ENCODE peak calls at places on chromosomes 1 and 21, in six cellular contexts. E, W, I, V, C and N are unnamed samples.

GRCh38 chr1:145689922-145690321 is 17.2 kb downstream of the PDZK1 start:
- DNase-seq in E (no peak), W (peak), I (no peak), V (no peak), C (no peak), N (no peak)

GRCh38 chr1:205013683-205014367 is 29.2 kb upstream of the CNTN2 start:
- DNase-seq in E (peak), W (no peak), I (no peak), V (no peak), C (peak), N (no peak)

GRCh38 chr1:22380024-22380785 is 71.4 kb upstream of the ZBTB40 start:
- DNase-seq in E (no peak), W (no peak), I (no peak), V (no peak), C (no peak), N (no peak)

GRCh38 chr1:160876311-160876710 is 8.7 kb downstream of the ITLN1 start:
- DNase-seq in E (no peak), W (no peak), I (no peak), V (no peak), C (no peak), N (no peak)

GRCh38 chr1:94873520-94874351 is 53.2 kb downstream of the CNN3 start:
- DNase-seq in E (no peak), W (no peak), I (no peak), V (peak), C (no peak), N (peak)

GRCh38 chr1:23619299-23620188 is 60.2 kb upstream of the ID3 start:
- DNase-seq in E (no peak), W (peak), I (peak), V (no peak), C (peak), N (no peak)

GRCh38 chr1:84756455-84757082 is 66.3 kb upstream of the SSX2IP start:
- DNase-seq in E (no peak), W (no peak), I (no peak), V (no peak), C (no peak), N (no peak)

GRCh38 chr1:68210027-68210426 is 22.3 kb downstream of the WLS start:
- DNase-seq in E (no peak), W (peak), I (no peak), V (no peak), C (no peak), N (no peak)

GRCh38 chr1:103267271-103267670 is 158.9 kb upstream of the COL11A1 start:
- DNase-seq in E (no peak), W (no peak), I (no peak), V (no peak), C (no peak), N (no peak)

GRCh38 chr1:212612251-212612961 is 3.8 kb downstream of the ATF3 start:
- DNase-seq in E (no peak), W (no peak), I (no peak), V (no peak), C (no peak), N (no peak)

GRCh38 chr1:3651939-3652537 is at the start of gene TP73:
- DNase-seq in E (no peak), W (no peak), I (no peak), V (no peak), C (peak), N (no peak)

GRCh38 chr1:233034845-233035244 is 84.4 kb downstream of the NTPCR start:
- DNase-seq in E (no peak), W (no peak), I (no peak), V (no peak), C (no peak), N (no peak)

GRCh38 chr1:31548899-31549806 is 27.2 kb upstream of the TINAGL1 start:
- DNase-seq in E (peak), W (peak), I (peak), V (peak), C (peak), N (peak)

GRCh38 chr21:42097274-42097673 is 26.2 kb downstream of the UMODL1 start:
- DNase-seq in E (no peak), W (no peak), I (no peak), V (no peak), C (no peak), N (no peak)

GRCh38 chr1:231523816-231524215 is 4.7 kb upstream of the TSNAX start:
- DNase-seq in E (no peak), W (no peak), I (no peak), V (no peak), C (no peak), N (no peak)

GRCh38 chr1:61141288-61142044 is 59.1 kb downstream of the NFIA start:
- DNase-seq in E (no peak), W (no peak), I (no peak), V (peak), C (peak), N (no peak)

GRCh38 chr21:43684424-43684823 is 25.1 kb downstream of the RRP1B start:
- DNase-seq in E (no peak), W (no peak), I (no peak), V (no peak), C (no peak), N (no peak)

GRCh38 chr1:208268541-208269337 is 24.6 kb upstream of the PLXNA2 start:
- DNase-seq in E (no peak), W (no peak), I (no peak), V (no peak), C (no peak), N (no peak)

GRCh38 chr21:29258626-29259335 is 39.9 kb upstream of the BACH1 start:
- DNase-seq in E (no peak), W (no peak), I (no peak), V (peak), C (peak), N (no peak)

GRCh38 chr1:201080135-201080534 is 32.1 kb downstream of the CACNA1S start:
- DNase-seq in E (no peak), W (no peak), I (no peak), V (no peak), C (no peak), N (no peak)
- TF ChIP-seq CTCF in E (no peak), W (no peak), I (no peak), V (no peak), C (no peak), N (no peak)

DNA sequence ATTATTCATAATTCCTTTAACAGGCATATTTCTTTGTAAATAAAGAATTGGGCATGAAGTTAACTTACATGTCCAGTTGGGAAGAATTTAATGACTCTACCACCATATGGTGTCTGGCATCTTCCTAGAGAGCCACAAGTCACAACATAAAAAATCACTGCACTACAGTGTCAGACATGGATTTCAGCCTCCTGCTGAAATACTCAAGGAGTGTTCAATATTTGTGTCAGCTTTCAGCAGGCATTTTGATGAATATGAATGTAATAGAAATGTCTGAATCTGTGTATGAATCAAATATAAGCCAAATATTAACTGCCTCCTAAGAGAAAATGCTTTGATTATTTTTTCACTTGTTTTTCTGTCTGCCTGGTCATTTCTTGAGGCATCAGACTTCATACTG is 92.0 kb upstream of the TMPRSS15 start:
- DNase-seq in E (no peak), W (no peak), I (no peak), V (no peak), C (no peak), N (no peak)
- H3K4me3 ChIP-seq in E (no peak), W (no peak), I (no peak), V (no peak), C (no peak), N (no peak)

GRCh38 chr1:168261390-168261789 is 19.3 kb upstream of the TBX19 start:
- DNase-seq in E (no peak), W (no peak), I (no peak), V (peak), C (no peak), N (no peak)
- TF ChIP-seq CTCF in E (no peak), W (no peak), I (no peak), V (no peak), C (no peak), N (no peak)

DNA sequence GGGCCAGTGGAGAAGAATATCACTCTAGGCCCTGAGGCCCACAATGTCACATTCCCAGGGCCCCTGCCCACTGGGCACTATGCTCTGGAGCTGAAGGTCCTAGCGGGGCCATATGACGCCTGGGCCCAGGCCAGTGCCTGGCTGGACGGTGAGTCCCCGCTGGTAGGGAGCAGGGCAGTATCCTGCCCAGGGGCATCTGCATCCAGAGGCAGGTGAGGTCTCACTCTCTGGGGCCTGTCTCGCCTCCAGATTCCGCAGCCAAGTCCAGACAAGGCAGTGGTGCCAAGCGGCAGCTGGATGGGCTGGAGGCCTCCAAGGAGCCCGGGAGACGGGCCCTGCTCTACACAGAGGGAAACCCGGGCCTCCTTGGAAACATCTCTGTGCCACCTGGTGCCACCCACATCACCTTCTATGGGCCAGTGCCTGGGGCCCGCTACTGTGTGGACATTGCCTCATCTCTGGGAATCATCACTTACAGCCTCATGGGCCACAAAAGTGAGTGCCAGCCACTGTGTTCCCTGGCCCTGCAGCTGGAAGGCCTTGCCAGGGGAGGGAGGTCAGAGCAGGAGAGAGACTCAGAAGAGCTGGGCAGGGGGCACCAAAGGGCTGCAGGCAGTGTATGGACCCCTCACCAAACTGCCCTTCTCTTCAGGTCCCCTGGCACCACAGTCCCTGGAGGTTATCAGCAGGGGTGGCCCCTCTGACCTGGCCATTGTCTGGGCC is 11.1 kb upstream of the PTPN7 start:
- DNase-seq in E (no peak), W (no peak), I (no peak), V (no peak), C (no peak), N (no peak)
- H3K4me3 ChIP-seq in E (no peak), W (no peak), I (no peak), V (no peak), C (no peak), N (no peak)

DNA sequence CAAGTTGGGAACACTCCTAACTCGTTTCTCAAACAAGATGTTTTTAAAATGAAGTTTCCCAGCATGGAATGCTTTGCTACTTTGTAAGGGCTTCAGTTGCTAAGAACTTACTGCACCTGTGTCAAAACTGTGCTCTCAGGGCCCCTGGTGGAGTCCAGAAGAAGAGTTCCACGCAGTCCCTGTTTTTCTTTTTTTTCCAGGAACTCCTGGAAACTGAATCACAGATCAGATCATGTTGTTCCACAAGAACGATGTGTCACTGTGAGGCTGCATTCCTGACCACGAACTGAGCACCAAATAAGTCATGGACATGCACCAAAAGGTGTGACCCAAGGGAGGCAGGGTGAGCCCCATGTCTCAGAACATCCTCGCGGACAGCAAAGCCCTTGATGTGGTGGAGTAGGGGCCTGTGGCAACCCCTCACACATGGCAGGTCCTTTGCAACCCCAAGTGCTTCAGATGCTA is 257.2 kb downstream of the KCNJ6 start:
- DNase-seq in E (no peak), W (peak), I (no peak), V (peak), C (peak), N (no peak)
- TF ChIP-seq CTCF in E (peak), W (no peak), I (peak), V (peak), C (no peak), N (no peak)

GRCh38 chr1:47443530-47444316 is 5.9 kb downstream of the FOXD2 start:
- DNase-seq in E (no peak), W (no peak), I (no peak), V (no peak), C (no peak), N (no peak)
- H3K4me3 ChIP-seq in E (peak), W (no peak), I (no peak), V (no peak), C (no peak), N (no peak)

DNA sequence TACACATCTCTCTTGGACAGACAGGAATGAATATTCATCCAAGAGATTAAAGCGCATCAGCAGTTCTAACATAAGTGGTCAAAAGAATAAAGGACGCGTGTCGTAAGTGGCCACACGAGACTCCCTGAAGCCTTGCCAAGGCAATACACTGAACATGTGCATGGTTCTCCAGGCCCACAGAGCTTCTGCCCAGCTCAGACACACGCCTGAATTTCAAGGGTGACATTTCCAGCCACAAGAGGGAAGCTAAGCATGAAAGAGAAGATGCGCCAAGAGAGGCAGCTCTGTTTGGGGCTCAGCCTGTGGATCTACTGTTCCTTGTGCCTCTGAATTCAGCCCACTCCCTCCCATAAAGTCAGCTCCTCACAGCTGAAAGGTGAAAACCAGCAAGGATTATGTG is 47.1 kb downstream of the FAM78B start:
- DNase-seq in E (no peak), W (no peak), I (no peak), V (no peak), C (no peak), N (no peak)
- TF ChIP-seq CTCF in E (no peak), W (no peak), I (no peak), V (no peak), C (no peak), N (no peak)

GRCh38 chr1:117707371-117707770 is 101.5 kb downstream of the TENT5C start:
- DNase-seq in E (no peak), W (no peak), I (no peak), V (no peak), C (no peak), N (no peak)

GRCh38 chr1:117712598-117712997 is 106.8 kb downstream of the TENT5C start:
- DNase-seq in E (no peak), W (no peak), I (no peak), V (no peak), C (no peak), N (no peak)

GRCh38 chr1:117710710-117711109 is 104.9 kb downstream of the TENT5C start:
- DNase-seq in E (no peak), W (no peak), I (no peak), V (no peak), C (no peak), N (no peak)

GRCh38 chr1:117709398-117709797 is 103.5 kb downstream of the TENT5C start:
- DNase-seq in E (no peak), W (no peak), I (no peak), V (no peak), C (no peak), N (no peak)

DNA sequence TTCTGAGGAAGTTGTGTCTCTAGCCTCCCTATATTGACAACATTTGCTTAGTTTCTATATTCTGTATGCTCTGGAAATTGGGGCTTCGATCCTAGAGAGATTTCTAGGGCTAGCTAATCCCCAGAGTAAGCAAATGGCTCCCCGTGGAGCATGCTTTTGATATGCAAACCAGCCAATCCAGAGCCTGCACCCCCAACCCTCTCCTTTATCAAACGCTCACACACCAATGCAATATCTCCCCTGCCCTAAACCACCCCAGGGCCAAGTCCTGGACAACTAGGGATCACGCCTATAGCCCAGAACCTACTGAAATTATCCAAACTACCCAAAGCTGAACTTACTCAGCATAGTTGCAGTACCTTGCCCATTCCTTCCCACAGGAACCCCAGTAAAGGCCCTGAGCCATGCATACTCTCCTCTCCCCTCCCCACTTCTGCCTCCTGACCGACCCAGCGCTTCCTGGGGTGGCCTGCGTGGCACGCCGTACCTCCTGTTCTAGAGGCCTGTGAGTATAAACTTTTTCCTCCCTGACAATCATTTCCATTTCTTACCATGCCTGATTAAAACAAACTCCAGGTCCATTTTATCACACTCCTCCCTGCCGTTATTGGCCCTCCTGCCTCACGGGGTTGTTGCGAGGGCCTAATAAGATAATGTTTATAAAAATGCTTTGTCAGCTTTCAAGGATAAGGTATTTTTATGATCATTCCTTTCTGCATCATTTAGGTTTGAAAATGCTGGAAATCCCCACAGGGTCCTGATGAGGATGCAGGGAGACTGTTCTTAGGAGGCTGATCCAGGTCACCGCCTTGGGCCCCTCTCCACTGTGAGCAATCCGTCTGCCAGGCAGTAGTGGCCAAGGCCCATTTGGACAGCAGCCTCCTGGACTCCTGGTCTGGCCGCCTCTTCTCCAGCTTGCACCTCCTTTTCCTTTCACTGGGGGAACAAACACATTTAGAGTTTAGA is 102.8 kb downstream of the TENT5C start:
- DNase-seq in E (no peak), W (no peak), I (no peak), V (no peak), C (no peak), N (no peak)
- H3K4me3 ChIP-seq in E (no peak), W (no peak), I (no peak), V (no peak), C (no peak), N (no peak)